ENCODE peak calls at places on chromosomes 11 and 22, in seven cellular contexts. G, E, B, A, J, U and Y are unnamed samples. For H3K4me1, the result is how much of the 10 kb centered on the place peaks cover.

GRCh38 chr11:126328444-126328843 is 24.6 kb downstream of the DCPS start:
- DNase-seq in A (no peak), J (no peak), G (no peak), U (no peak), B (no peak), E (no peak), Y (no peak)

GRCh38 chr11:134463716-134464115 is 51.7 kb upstream of the B3GAT1 start:
- DNase-seq in U (no peak), A (no peak), J (no peak), G (no peak), B (no peak), E (no peak), Y (no peak)

GRCh38 chr11:57214494-57214893 is 22.6 kb downstream of the APLNR start:
- DNase-seq in G (no peak), E (peak), J (no peak), A (peak), U (no peak), B (peak), Y (no peak)

GRCh38 chr22:49909476-49910205 is 8.6 kb downstream of the ALG12 start:
- DNase-seq in E (no peak), J (no peak), B (no peak), A (no peak), G (no peak), U (no peak), Y (no peak)

GRCh38 chr11:33476945-33477584 is 219.9 kb downstream of the HIPK3 start:
- DNase-seq in B (peak), U (no peak), A (no peak), G (no peak), J (no peak), E (peak), Y (no peak)

GRCh38 chr11:106012744-106013143 is 9.3 kb downstream of the MSANTD4 start:
- DNase-seq in G (no peak), U (no peak), J (no peak), A (no peak), E (peak), B (peak), Y (no peak)

GRCh38 chr11:116833816-116834534 is 3.4 kb downstream of the APOA1 start:
- DNase-seq in B (no peak), U (no peak), G (no peak), A (no peak), J (no peak), E (no peak), Y (no peak)

GRCh38 chr11:128400382-128401203 is 186.8 kb downstream of the ETS1 start:
- DNase-seq in B (no peak), A (no peak), U (no peak), G (no peak), J (no peak), E (peak), Y (no peak)

GRCh38 chr22:30371981-30372380 is 15.2 kb downstream of the CCDC157 start:
- DNase-seq in E (no peak), B (no peak), G (no peak), A (no peak), J (no peak), U (peak), Y (no peak)

GRCh38 chr11:61542024-61542461 is 33.5 kb downstream of the LRRC10B start:
- DNase-seq in U (peak), B (no peak), G (no peak), A (no peak), J (no peak), E (no peak), Y (no peak)

GRCh38 chr11:2365571-2366210 is 11.4 kb upstream of the CD81 start:
- DNase-seq in E (no peak), U (no peak), J (no peak), A (no peak), G (no peak), B (no peak), Y (no peak)

GRCh38 chr22:31346733-31347250 is 646 bp upstream of the PATZ1 start:
- DNase-seq in B (peak), G (peak), U (peak), A (peak), J (peak), E (peak), Y (no peak)

GRCh38 chr11:56624661-56625110 is 10.0 kb upstream of the OR5M1 start:
- DNase-seq in A (peak), G (peak), J (peak), U (no peak), E (peak), B (peak), Y (no peak)

GRCh38 chr11:65432686-65433582 is 10.3 kb downstream of the NEAT1 start:
- DNase-seq in A (no peak), G (no peak), U (no peak), E (peak), B (peak), J (no peak), Y (no peak)

DNA sequence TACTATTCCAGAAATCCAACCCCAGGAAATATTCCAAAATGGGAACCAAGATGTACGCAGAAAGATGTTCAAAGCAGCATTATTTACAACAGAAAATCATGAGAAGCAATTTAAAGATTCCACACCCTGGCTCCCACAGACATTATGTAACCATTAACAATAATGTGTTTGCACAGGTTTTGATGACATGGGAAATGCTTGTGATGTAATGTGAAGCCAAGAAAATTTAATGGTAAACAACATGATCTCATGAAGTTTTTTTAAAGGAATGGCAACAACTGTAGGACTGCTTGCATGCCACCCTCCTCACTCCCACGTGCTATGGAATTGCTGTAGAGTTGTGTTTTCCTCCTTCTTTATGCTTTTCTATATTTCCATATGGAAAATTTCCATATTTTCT is 20.7 kb downstream of the LRFN4 start:
- DNase-seq in G (no peak), E (peak), A (no peak), J (peak), U (no peak), B (no peak), Y (no peak)
- H3K4me2 ChIP-seq in G (no peak), E (no peak), A (peak), J (no peak), U (no peak), B (no peak), Y (no peak)

GRCh38 chr22:26823966-26824365 is 166.6 kb downstream of the MIAT start:
- DNase-seq in E (no peak), G (peak), J (no peak), U (no peak), B (no peak), A (no peak), Y (no peak)
- H3K4me1 ChIP-seq in E (under half), G (under half), J (under half), U (under half), B (under half), A (under half), Y (under half)

DNA sequence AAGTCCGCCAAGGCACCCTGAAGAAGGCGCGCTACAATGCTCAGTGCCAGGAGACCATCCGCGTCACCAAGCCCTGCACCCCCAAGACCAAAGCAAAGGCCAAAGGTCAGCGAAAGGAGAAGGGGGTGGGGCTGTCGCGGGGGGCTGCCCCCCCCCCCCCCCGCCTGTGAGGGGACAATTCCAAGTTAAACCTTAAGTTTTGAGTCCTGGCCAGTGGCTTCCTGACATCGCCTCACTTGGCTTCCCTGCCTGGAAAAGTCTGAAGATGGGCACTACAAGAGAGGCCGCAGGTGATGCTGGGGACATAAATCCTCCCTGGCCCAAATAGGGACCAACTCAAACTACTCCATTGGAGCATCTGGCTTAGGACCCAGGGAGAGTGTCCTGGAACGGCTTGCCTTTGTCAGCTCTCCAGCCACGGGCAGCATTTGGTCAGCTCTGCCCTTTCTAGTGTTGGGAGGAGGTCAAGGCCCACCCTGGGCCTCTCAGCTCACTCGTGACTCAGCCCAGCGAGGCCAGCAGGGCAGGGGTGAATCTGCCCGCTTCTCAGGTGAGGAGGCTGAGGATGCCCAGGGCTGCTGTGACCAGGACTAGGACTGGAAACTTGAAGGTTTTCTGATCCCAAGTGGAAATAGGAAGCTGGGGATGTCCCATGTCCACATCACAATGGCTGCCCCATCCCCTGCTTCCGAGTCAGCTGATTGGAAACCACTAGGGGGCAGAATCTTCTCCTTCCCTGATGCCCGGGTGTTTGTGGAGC is 1.4 kb downstream of the MDK start:
- DNase-seq in U (peak), G (peak), A (peak), J (peak), B (peak), E (peak), Y (no peak)
- TF ChIP-seq CTCF in U (peak), G (peak), A (peak), J (peak), B (peak), E (peak), Y (peak)

DNA sequence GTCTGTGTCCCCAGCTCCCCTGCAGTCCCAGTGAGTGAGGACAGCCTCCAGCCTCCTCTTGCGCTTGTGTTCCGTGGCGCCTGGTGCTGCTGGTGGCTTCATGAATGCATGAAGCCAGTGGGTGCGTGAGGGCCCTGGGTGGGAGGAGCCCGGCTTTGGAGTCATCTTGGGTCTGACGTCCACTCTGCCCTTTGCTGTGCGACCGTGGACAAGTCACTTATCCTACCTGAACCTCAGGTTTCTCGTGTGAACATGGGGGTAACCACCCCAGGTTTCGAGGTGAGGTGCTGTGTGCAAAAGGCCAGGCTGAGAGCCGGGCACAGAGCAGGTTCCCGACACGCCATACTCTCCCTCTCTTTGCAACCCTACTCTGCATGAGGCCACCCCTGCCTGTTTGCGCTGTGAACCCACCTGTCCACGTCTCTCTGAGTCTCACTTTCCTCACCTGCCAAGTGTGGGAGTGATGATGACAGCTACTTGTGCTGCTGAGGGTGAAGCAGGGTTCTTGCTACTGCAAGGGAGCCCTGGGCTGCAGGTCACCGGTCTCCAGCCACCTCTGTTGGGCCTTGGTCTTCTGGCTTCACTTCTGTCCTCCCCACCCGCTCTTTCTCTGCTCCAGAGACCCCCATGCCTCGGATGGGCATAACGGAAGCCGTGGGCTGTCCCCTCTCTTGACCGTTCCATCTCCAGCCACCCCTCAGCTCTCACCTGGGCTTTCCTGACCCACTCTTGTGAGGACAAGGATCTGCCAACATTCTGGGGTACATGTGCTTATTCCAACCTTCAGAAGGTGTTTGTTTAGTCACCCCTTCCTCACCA is 537.6 kb downstream of the TBC1D22A start:
- DNase-seq in E (no peak), A (no peak), J (no peak), G (no peak), B (no peak), U (no peak), Y (no peak)
- H3K4me2 ChIP-seq in E (no peak), A (no peak), J (no peak), G (no peak), B (no peak), U (no peak), Y (no peak)